ENCODE peak calls at places on chromosomes 3 and 15, in four cellular contexts. P is LoVo, N is posterior vena cava, D is NCI-H774. C is an unnamed sample.

GRCh38 chr3:146052046-146052790 is 108.8 kb downstream of the PLOD2 start:
- DNase-seq in P (no peak), N (no peak), D (no peak), C (no peak)

GRCh38 chr15:51128701-51129100 is 34.0 kb upstream of the TNFAIP8L3 start:
- DNase-seq in N (no peak), D (no peak), P (no peak), C (no peak)

GRCh38 chr15:98978153-98978552 is 29.4 kb downstream of the PGPEP1L start:
- DNase-seq in N (no peak), D (no peak), P (no peak), C (no peak)

GRCh38 chr3:85476891-85477495 is 518.2 kb downstream of the CADM2 start:
- DNase-seq in P (no peak), D (no peak), N (no peak), C (no peak)

GRCh38 chr3:119194237-119195150 is 21.1 kb downstream of the UPK1B start:
- DNase-seq in N (no peak), P (no peak), D (no peak), C (no peak)

GRCh38 chr3:128072454-128073184 is 20.4 kb downstream of the SEC61A1 start:
- DNase-seq in D (no peak), N (peak), P (no peak), C (peak)

GRCh38 chr3:87228316-87228715 is 1.2 kb downstream of the CHMP2B start:
- DNase-seq in P (peak), D (no peak), N (no peak), C (no peak)

GRCh38 chr3:42660898-42661297 is 7.4 kb downstream of the ZBTB47 start:
- DNase-seq in N (no peak), P (no peak), D (no peak), C (no peak)

GRCh38 chr15:65365229-65365628 is 12.6 kb downstream of the IGDCC3 start:
- DNase-seq in N (peak), P (no peak), D (no peak), C (no peak)

GRCh38 chr3:175163686-175164085 is 304.6 kb downstream of the NAALADL2 start:
- DNase-seq in N (no peak), P (no peak), D (peak), C (no peak)

GRCh38 chr3:120048355-120048754 is 45.9 kb downstream of the GSK3B start:
- DNase-seq in N (no peak), D (no peak), P (no peak), C (no peak)

GRCh38 chr3:155317211-155317610 is 23.7 kb upstream of the STRIT1 start:
- DNase-seq in P (no peak), N (no peak), D (no peak), C (no peak)

GRCh38 chr15:35874260-35874905 is 328.4 kb upstream of the DPH6 start:
- DNase-seq in P (peak), D (peak), N (no peak), C (no peak)

GRCh38 chr3:115688408-115688807 is 65.1 kb downstream of the GAP43 start:
- DNase-seq in P (no peak), N (no peak), D (no peak), C (no peak)

GRCh38 chr15:90151989-90152645 is 49.0 kb upstream of the SEMA4B start:
- DNase-seq in N (no peak), P (no peak), D (no peak), C (no peak)

GRCh38 chr3:172355836-172356235 is 92.4 kb downstream of the GHSR start:
- DNase-seq in P (peak), D (peak), N (no peak), C (no peak)

GRCh38 chr15:40338921-40339620 is 1.7 kb downstream of the CCDC9B start:
- DNase-seq in N (peak), D (no peak), P (peak), C (no peak)

GRCh38 chr3:40985195-40985594 is 214.1 kb upstream of the CTNNB1 start:
- DNase-seq in N (no peak), P (no peak), D (no peak), C (no peak)

GRCh38 chr15:33737687-33738606 is 230.3 kb upstream of the CHRM5 start:
- DNase-seq in D (peak), P (peak), N (no peak), C (no peak)

GRCh38 chr3:134092231-134092701 is 62.5 kb upstream of the SLCO2A1 start:
- DNase-seq in P (no peak), D (no peak), N (no peak), C (no peak)

GRCh38 chr15:66789029-66790025 is 87.3 kb downstream of the SMAD6 start:
- DNase-seq in P (no peak), N (no peak), D (no peak), C (peak)

GRCh38 chr3:141929341-141929995 is 53.0 kb downstream of the ATP1B3 start:
- DNase-seq in D (no peak), N (peak), P (no peak), C (no peak)

GRCh38 chr3:20873235-20873634 is 687.2 kb upstream of the SGO1 start:
- DNase-seq in N (no peak), P (no peak), D (no peak), C (no peak)

C was measured in upper lobe of right lung.